ENCODE peak calls at places on chromosomes 3 and 15, in five cellular contexts. One of them, this sample, is unnamed.

GRCh38 chr3:60463655-60464054 is 787.6 kb downstream of the FHIT start:
- DNase-seq in NCI-H1105: no peak
- DNase-seq in fibroblast of pulmonary artery: no peak
- DNase-seq in left ventricle myocardium inferior: no peak
- DNase-seq in neural crest cell: no peak
- DNase-seq in this sample: no peak

GRCh38 chr3:194133661-194134230 is 2.2 kb upstream of the HES1 start:
- DNase-seq in left ventricle myocardium inferior: peak
- DNase-seq in NCI-H1105: peak
- DNase-seq in fibroblast of pulmonary artery: peak
- DNase-seq in neural crest cell: peak
- DNase-seq in this sample: peak

GRCh38 chr15:78225783-78226541 is 8.4 kb downstream of the ACSBG1 start:
- DNase-seq in fibroblast of pulmonary artery: no peak
- DNase-seq in neural crest cell: no peak
- DNase-seq in NCI-H1105: no peak
- DNase-seq in left ventricle myocardium inferior: no peak
- DNase-seq in this sample: no peak

GRCh38 chr15:52257734-52258062 is 37.9 kb downstream of the MYO5C start:
- DNase-seq in NCI-H1105: peak
- DNase-seq in left ventricle myocardium inferior: no peak
- DNase-seq in neural crest cell: no peak
- DNase-seq in fibroblast of pulmonary artery: peak
- DNase-seq in this sample: no peak

GRCh38 chr3:53938645-53939044 is 47.0 kb upstream of the SELENOK start:
- DNase-seq in NCI-H1105: no peak
- DNase-seq in left ventricle myocardium inferior: no peak
- DNase-seq in neural crest cell: peak
- DNase-seq in fibroblast of pulmonary artery: peak
- DNase-seq in this sample: peak

GRCh38 chr3:193780810-193781472 is 187.9 kb downstream of the OPA1 start:
- DNase-seq in fibroblast of pulmonary artery: peak
- DNase-seq in left ventricle myocardium inferior: peak
- DNase-seq in neural crest cell: peak
- DNase-seq in NCI-H1105: peak
- DNase-seq in this sample: peak

GRCh38 chr15:23467110-23467600 is 20.1 kb upstream of the GOLGA6L2 start:
- DNase-seq in NCI-H1105: no peak
- DNase-seq in neural crest cell: no peak
- DNase-seq in left ventricle myocardium inferior: no peak
- DNase-seq in fibroblast of pulmonary artery: peak
- DNase-seq in this sample: peak

GRCh38 chr15:47786371-47786770 is 69.1 kb downstream of the SEMA6D start:
- DNase-seq in fibroblast of pulmonary artery: peak
- DNase-seq in NCI-H1105: no peak
- DNase-seq in left ventricle myocardium inferior: no peak
- DNase-seq in neural crest cell: no peak
- DNase-seq in this sample: no peak

GRCh38 chr15:77985031-77985930 is 92.2 kb downstream of the TBC1D2B start:
- DNase-seq in fibroblast of pulmonary artery: no peak
- DNase-seq in NCI-H1105: no peak
- DNase-seq in neural crest cell: no peak
- DNase-seq in left ventricle myocardium inferior: no peak
- DNase-seq in this sample: no peak

GRCh38 chr3:4989649-4989966 is 10.4 kb downstream of the BHLHE40 start:
- DNase-seq in fibroblast of pulmonary artery: no peak
- DNase-seq in neural crest cell: no peak
- DNase-seq in NCI-H1105: no peak
- DNase-seq in left ventricle myocardium inferior: no peak
- DNase-seq in this sample: no peak

GRCh38 chr3:187042062-187042745 is 97.1 kb downstream of the RPL39L start:
- DNase-seq in fibroblast of pulmonary artery: no peak
- DNase-seq in left ventricle myocardium inferior: no peak
- DNase-seq in NCI-H1105: no peak
- DNase-seq in neural crest cell: no peak
- DNase-seq in this sample: no peak

GRCh38 chr15:56968821-56969220 is 50.4 kb downstream of the TCF12 start:
- DNase-seq in neural crest cell: no peak
- DNase-seq in left ventricle myocardium inferior: no peak
- DNase-seq in fibroblast of pulmonary artery: no peak
- DNase-seq in NCI-H1105: no peak
- DNase-seq in this sample: no peak

GRCh38 chr3:101133638-101134037 is 140.4 kb upstream of the ABI3BP start:
- DNase-seq in left ventricle myocardium inferior: no peak
- DNase-seq in neural crest cell: no peak
- DNase-seq in NCI-H1105: no peak
- DNase-seq in fibroblast of pulmonary artery: no peak
- DNase-seq in this sample: no peak

GRCh38 chr3:11517601-11518000 is 126.1 kb downstream of the VGLL4 start:
- DNase-seq in left ventricle myocardium inferior: no peak
- DNase-seq in NCI-H1105: no peak
- DNase-seq in neural crest cell: no peak
- DNase-seq in fibroblast of pulmonary artery: no peak
- DNase-seq in this sample: no peak

GRCh38 chr3:157477441-157477840 is 25.8 kb downstream of the VEPH1 start:
- DNase-seq in left ventricle myocardium inferior: no peak
- DNase-seq in NCI-H1105: no peak
- DNase-seq in fibroblast of pulmonary artery: no peak
- DNase-seq in neural crest cell: no peak
- DNase-seq in this sample: no peak

GRCh38 chr3:11563749-11564148 is 80.0 kb downstream of the VGLL4 start:
- DNase-seq in neural crest cell: no peak
- DNase-seq in NCI-H1105: no peak
- DNase-seq in left ventricle myocardium inferior: no peak
- DNase-seq in fibroblast of pulmonary artery: no peak
- DNase-seq in this sample: no peak

GRCh38 chr15:31222769-31223345 is 103.8 kb upstream of the KLF13 start:
- DNase-seq in NCI-H1105: no peak
- DNase-seq in left ventricle myocardium inferior: no peak
- DNase-seq in fibroblast of pulmonary artery: no peak
- DNase-seq in neural crest cell: no peak
- DNase-seq in this sample: peak

GRCh38 chr15:26017665-26018064 is 154.5 kb upstream of the ATP10A start:
- DNase-seq in NCI-H1105: no peak
- DNase-seq in left ventricle myocardium inferior: no peak
- DNase-seq in fibroblast of pulmonary artery: no peak
- DNase-seq in neural crest cell: no peak
- DNase-seq in this sample: no peak

GRCh38 chr3:119580148-119580760 is 962 bp downstream of the ADPRH start:
- DNase-seq in NCI-H1105: no peak
- DNase-seq in left ventricle myocardium inferior: peak
- DNase-seq in neural crest cell: no peak
- DNase-seq in fibroblast of pulmonary artery: peak
- DNase-seq in this sample: no peak

GRCh38 chr3:112104774-112105173 is 18.6 kb downstream of the C3orf52 start:
- DNase-seq in neural crest cell: no peak
- DNase-seq in left ventricle myocardium inferior: no peak
- DNase-seq in NCI-H1105: no peak
- DNase-seq in fibroblast of pulmonary artery: no peak
- DNase-seq in this sample: no peak

GRCh38 chr3:146161725-146162047 is 702 bp upstream of the PLOD2 start:
- DNase-seq in left ventricle myocardium inferior: peak
- DNase-seq in fibroblast of pulmonary artery: peak
- DNase-seq in neural crest cell: no peak
- DNase-seq in NCI-H1105: peak
- DNase-seq in this sample: peak

GRCh38 chr15:90599639-90600038 is 69.9 kb downstream of the CRTC3 start:
- DNase-seq in neural crest cell: no peak
- DNase-seq in NCI-H1105: no peak
- DNase-seq in left ventricle myocardium inferior: no peak
- DNase-seq in fibroblast of pulmonary artery: no peak
- DNase-seq in this sample: no peak

GRCh38 chr15:66294932-66295235 is 1.5 kb downstream of the DIS3L start:
- DNase-seq in NCI-H1105: no peak
- DNase-seq in left ventricle myocardium inferior: no peak
- DNase-seq in fibroblast of pulmonary artery: peak
- DNase-seq in neural crest cell: no peak
- DNase-seq in this sample: no peak

GRCh38 chr3:156131241-156131640 is 10.9 kb downstream of the KCNAB1 start:
- DNase-seq in neural crest cell: no peak
- DNase-seq in NCI-H1105: no peak
- DNase-seq in fibroblast of pulmonary artery: no peak
- DNase-seq in left ventricle myocardium inferior: no peak
- DNase-seq in this sample: no peak

GRCh38 chr3:131350506-131350905 is 31.1 kb upstream of the NUDT16 start:
- DNase-seq in fibroblast of pulmonary artery: peak
- DNase-seq in neural crest cell: no peak
- DNase-seq in left ventricle myocardium inferior: no peak
- DNase-seq in NCI-H1105: no peak
- DNase-seq in this sample: no peak

GRCh38 chr15:55789066-55789660 is 46.2 kb upstream of the PRTG start:
- DNase-seq in left ventricle myocardium inferior: peak
- DNase-seq in fibroblast of pulmonary artery: no peak
- DNase-seq in NCI-H1105: no peak
- DNase-seq in neural crest cell: no peak
- DNase-seq in this sample: no peak

GRCh38 chr15:81897011-81897677 is 148.7 kb downstream of the MEX3B start:
- DNase-seq in left ventricle myocardium inferior: no peak
- DNase-seq in fibroblast of pulmonary artery: peak
- DNase-seq in NCI-H1105: no peak
- DNase-seq in neural crest cell: no peak
- DNase-seq in this sample: no peak

GRCh38 chr3:184338538-184338945 is 1.1 kb downstream of the FAM131A start:
- DNase-seq in NCI-H1105: peak
- DNase-seq in neural crest cell: no peak
- DNase-seq in left ventricle myocardium inferior: peak
- DNase-seq in fibroblast of pulmonary artery: peak
- DNase-seq in this sample: peak

GRCh38 chr15:99165956-99166689 is 61.2 kb downstream of the SYNM start:
- DNase-seq in fibroblast of pulmonary artery: no peak
- DNase-seq in NCI-H1105: no peak
- DNase-seq in left ventricle myocardium inferior: no peak
- DNase-seq in neural crest cell: no peak
- DNase-seq in this sample: no peak

GRCh38 chr3:102941761-102942160 is 506.9 kb downstream of the ZPLD1 start:
- DNase-seq in left ventricle myocardium inferior: no peak
- DNase-seq in neural crest cell: no peak
- DNase-seq in fibroblast of pulmonary artery: no peak
- DNase-seq in NCI-H1105: no peak
- DNase-seq in this sample: no peak

GRCh38 chr15:42289166-42289565 is 15.9 kb upstream of the TMEM87A start:
- DNase-seq in neural crest cell: no peak
- DNase-seq in left ventricle myocardium inferior: no peak
- DNase-seq in NCI-H1105: no peak
- DNase-seq in fibroblast of pulmonary artery: no peak
- DNase-seq in this sample: no peak

GRCh38 chr3:149016669-149017541 is 25.6 kb downstream of the GYG1 start:
- DNase-seq in fibroblast of pulmonary artery: peak
- DNase-seq in left ventricle myocardium inferior: no peak
- DNase-seq in neural crest cell: no peak
- DNase-seq in NCI-H1105: no peak
- DNase-seq in this sample: no peak

GRCh38 chr3:107432013-107432515 is 54.8 kb downstream of the CCDC54 start:
- DNase-seq in fibroblast of pulmonary artery: peak
- DNase-seq in left ventricle myocardium inferior: no peak
- DNase-seq in NCI-H1105: peak
- DNase-seq in neural crest cell: no peak
- DNase-seq in this sample: peak

GRCh38 chr15:101014276-101014675 is 95.1 kb downstream of the LRRK1 start:
- DNase-seq in fibroblast of pulmonary artery: no peak
- DNase-seq in NCI-H1105: no peak
- DNase-seq in neural crest cell: no peak
- DNase-seq in left ventricle myocardium inferior: no peak
- DNase-seq in this sample: no peak

This sample was measured in COR-L47.